ENCODE peak calls at places on chromosomes 1 and 21, in nine cellular contexts. One of them, this sample, is unnamed.
A peak's percentile ranks its signal among the peaks of the same experiment; 100 is the strongest.

GRCh38 chr21:46064870-46065214 is 33.1 kb upstream of the COL6A2 start:
- DNase-seq in IMR-90: no peak
- DNase-seq in neuronal stem cell: no peak
- DNase-seq in SK-N-SH: no peak
- DNase-seq in mesendoderm: no peak
- DNase-seq in kidney: peak; percentile 52
- DNase-seq in colonic mucosa: no peak
- DNase-seq in astrocyte: no peak
- DNase-seq in neural progenitor cell: no peak
- DNase-seq in this sample: no peak

GRCh38 chr1:159825564-159825963 is 1.1 kb upstream of the SLAMF8 start:
- DNase-seq in IMR-90: no peak
- DNase-seq in neuronal stem cell: no peak
- DNase-seq in SK-N-SH: no peak
- DNase-seq in mesendoderm: no peak
- DNase-seq in kidney: no peak
- DNase-seq in colonic mucosa: no peak
- DNase-seq in astrocyte: no peak
- DNase-seq in neural progenitor cell: no peak
- DNase-seq in this sample: no peak

GRCh38 chr1:77170687-77171086 is 48.5 kb downstream of the PIGK start:
- DNase-seq in IMR-90: peak; percentile 67
- DNase-seq in neuronal stem cell: no peak
- DNase-seq in SK-N-SH: no peak
- DNase-seq in mesendoderm: no peak
- DNase-seq in kidney: no peak
- DNase-seq in colonic mucosa: no peak
- DNase-seq in astrocyte: peak; percentile 64
- DNase-seq in neural progenitor cell: no peak
- DNase-seq in this sample: peak; percentile 70

GRCh38 chr21:28758042-28758882 is 234.4 kb downstream of the LTN1 start:
- DNase-seq in IMR-90: no peak
- DNase-seq in neuronal stem cell: no peak
- DNase-seq in SK-N-SH: no peak
- DNase-seq in mesendoderm: no peak
- DNase-seq in kidney: no peak
- DNase-seq in colonic mucosa: no peak
- DNase-seq in astrocyte: no peak
- DNase-seq in neural progenitor cell: no peak
- DNase-seq in this sample: no peak

GRCh38 chr1:15760520-15761211 is 2.1 kb downstream of the FBLIM1 start:
- DNase-seq in IMR-90: peak; percentile 74
- DNase-seq in neuronal stem cell: no peak
- DNase-seq in SK-N-SH: peak; percentile 82
- DNase-seq in mesendoderm: peak; percentile 86
- DNase-seq in kidney: peak; percentile 95
- DNase-seq in colonic mucosa: peak; percentile 36
- DNase-seq in astrocyte: peak; percentile 75
- DNase-seq in neural progenitor cell: peak; percentile 43
- DNase-seq in this sample: peak; percentile 73

GRCh38 chr1:243325305-243325890 is 69.6 kb downstream of the SDCCAG8 start:
- DNase-seq in IMR-90: peak; percentile 82
- DNase-seq in neuronal stem cell: peak; percentile 46
- DNase-seq in SK-N-SH: peak; percentile 39
- DNase-seq in mesendoderm: peak; percentile 46
- DNase-seq in kidney: no peak
- DNase-seq in colonic mucosa: peak; percentile 21
- DNase-seq in astrocyte: peak; percentile 36
- DNase-seq in neural progenitor cell: peak; percentile 42
- DNase-seq in this sample: peak; percentile 84

GRCh38 chr1:202018476-202019234 is 8.3 kb downstream of the ELF3 start:
- DNase-seq in IMR-90: no peak
- DNase-seq in neuronal stem cell: no peak
- DNase-seq in SK-N-SH: no peak
- DNase-seq in mesendoderm: peak; percentile 43
- DNase-seq in kidney: peak; percentile 89
- DNase-seq in colonic mucosa: peak; percentile 89
- DNase-seq in astrocyte: no peak
- DNase-seq in neural progenitor cell: no peak
- DNase-seq in this sample: no peak

GRCh38 chr1:6267686-6268281 is 6.9 kb upstream of the GPR153 start:
- DNase-seq in IMR-90: peak; percentile 52
- DNase-seq in neuronal stem cell: no peak
- DNase-seq in SK-N-SH: no peak
- DNase-seq in mesendoderm: no peak
- DNase-seq in kidney: no peak
- DNase-seq in colonic mucosa: no peak
- DNase-seq in astrocyte: peak; percentile 47
- DNase-seq in neural progenitor cell: no peak
- DNase-seq in this sample: no peak

GRCh38 chr1:87197156-87197555 is 131.5 kb upstream of the LMO4 start:
- DNase-seq in IMR-90: peak; percentile 52
- DNase-seq in neuronal stem cell: no peak
- DNase-seq in SK-N-SH: no peak
- DNase-seq in mesendoderm: no peak
- DNase-seq in kidney: no peak
- DNase-seq in colonic mucosa: no peak
- DNase-seq in astrocyte: peak; percentile 46
- DNase-seq in neural progenitor cell: no peak
- DNase-seq in this sample: no peak

GRCh38 chr1:218813247-218813646 is 360.4 kb upstream of the LYPLAL1 start:
- DNase-seq in IMR-90: peak; percentile 87
- DNase-seq in neuronal stem cell: no peak
- DNase-seq in SK-N-SH: no peak
- DNase-seq in mesendoderm: no peak
- DNase-seq in kidney: no peak
- DNase-seq in colonic mucosa: no peak
- DNase-seq in astrocyte: peak; percentile 76
- DNase-seq in neural progenitor cell: no peak
- DNase-seq in this sample: peak; percentile 15

GRCh38 chr21:18617291-18617690 is 213.7 kb upstream of the TMPRSS15 start:
- DNase-seq in IMR-90: no peak
- DNase-seq in neuronal stem cell: no peak
- DNase-seq in SK-N-SH: no peak
- DNase-seq in mesendoderm: peak; percentile 22
- DNase-seq in kidney: no peak
- DNase-seq in colonic mucosa: no peak
- DNase-seq in astrocyte: no peak
- DNase-seq in neural progenitor cell: no peak
- DNase-seq in this sample: no peak

GRCh38 chr1:179351281-179351680 is 14.5 kb upstream of the AXDND1 start:
- DNase-seq in IMR-90: no peak
- DNase-seq in neuronal stem cell: no peak
- DNase-seq in SK-N-SH: no peak
- DNase-seq in mesendoderm: no peak
- DNase-seq in kidney: no peak
- DNase-seq in colonic mucosa: no peak
- DNase-seq in astrocyte: no peak
- DNase-seq in neural progenitor cell: no peak
- DNase-seq in this sample: no peak

GRCh38 chr21:46256501-46256994 is 28.0 kb upstream of the LSS start:
- DNase-seq in IMR-90: no peak
- DNase-seq in neuronal stem cell: no peak
- DNase-seq in SK-N-SH: no peak
- DNase-seq in mesendoderm: no peak
- DNase-seq in kidney: no peak
- DNase-seq in colonic mucosa: no peak
- DNase-seq in astrocyte: no peak
- DNase-seq in neural progenitor cell: no peak
- DNase-seq in this sample: no peak

GRCh38 chr1:52702886-52703787 is 5.0 kb upstream of the COA7 start:
- DNase-seq in IMR-90: peak; percentile 80
- DNase-seq in neuronal stem cell: peak; percentile 77
- DNase-seq in SK-N-SH: peak; percentile 88
- DNase-seq in mesendoderm: peak; percentile 98
- DNase-seq in kidney: peak; percentile 94
- DNase-seq in colonic mucosa: peak; percentile 94
- DNase-seq in astrocyte: peak; percentile 87
- DNase-seq in neural progenitor cell: peak; percentile 94
- DNase-seq in this sample: peak; percentile 94

GRCh38 chr21:46550511-46550941 is 54.4 kb downstream of the S100B start:
- DNase-seq in IMR-90: no peak
- DNase-seq in neuronal stem cell: no peak
- DNase-seq in SK-N-SH: no peak
- DNase-seq in mesendoderm: no peak
- DNase-seq in kidney: no peak
- DNase-seq in colonic mucosa: no peak
- DNase-seq in astrocyte: no peak
- DNase-seq in neural progenitor cell: no peak
- DNase-seq in this sample: no peak

GRCh38 chr1:236425031-236425663 is 31.1 kb downstream of the EDARADD start:
- DNase-seq in IMR-90: no peak
- DNase-seq in neuronal stem cell: no peak
- DNase-seq in SK-N-SH: no peak
- DNase-seq in mesendoderm: no peak
- DNase-seq in kidney: no peak
- DNase-seq in colonic mucosa: no peak
- DNase-seq in astrocyte: no peak
- DNase-seq in neural progenitor cell: no peak
- DNase-seq in this sample: no peak
- H3K4me3 ChIP-seq in IMR-90: no peak overlapping the region
- H3K4me3 ChIP-seq in neuronal stem cell: no peak overlapping the region
- H3K4me3 ChIP-seq in SK-N-SH: no peak overlapping the region
- H3K4me3 ChIP-seq in mesendoderm: no peak overlapping the region
- H3K4me3 ChIP-seq in kidney: no peak overlapping the region
- H3K4me3 ChIP-seq in colonic mucosa: no peak overlapping the region
- H3K4me3 ChIP-seq in astrocyte: no peak overlapping the region
- H3K4me3 ChIP-seq in neural progenitor cell: no peak overlapping the region
- H3K4me3 ChIP-seq in this sample: no peak overlapping the region

DNA sequence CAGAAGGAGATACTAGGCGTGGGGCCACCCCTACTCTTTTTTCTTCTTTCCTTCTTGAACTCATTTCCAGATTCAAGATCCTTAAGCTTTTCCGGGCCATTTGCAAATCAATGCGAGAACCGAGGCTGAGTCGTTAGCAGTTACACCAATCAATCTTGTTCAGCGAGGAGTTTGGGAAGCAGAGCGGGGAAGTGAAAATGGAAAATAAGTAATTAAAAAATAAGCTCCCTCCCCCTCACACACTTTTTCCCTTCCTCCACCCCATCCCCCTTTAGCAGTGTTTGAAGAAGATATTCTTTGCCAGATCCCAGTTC is 1.7 kb upstream of the NEGR1 start:
- DNase-seq in IMR-90: no peak
- DNase-seq in neuronal stem cell: no peak
- DNase-seq in SK-N-SH: no peak
- DNase-seq in mesendoderm: no peak
- DNase-seq in kidney: no peak
- DNase-seq in colonic mucosa: no peak
- DNase-seq in astrocyte: no peak
- DNase-seq in neural progenitor cell: no peak
- DNase-seq in this sample: no peak
- H3K4me1 ChIP-seq in IMR-90: peaks cover 2% of the 10 kb centered on the region
- H3K4me1 ChIP-seq in neuronal stem cell: peaks cover 2% of the 10 kb centered on the region
- H3K4me1 ChIP-seq in SK-N-SH: peaks cover 5% of the 10 kb centered on the region
- H3K4me1 ChIP-seq in mesendoderm: no peaks in the 10 kb centered on the region
- H3K4me1 ChIP-seq in kidney: peaks cover 4% of the 10 kb centered on the region
- H3K4me1 ChIP-seq in colonic mucosa: no peaks in the 10 kb centered on the region
- H3K4me1 ChIP-seq in astrocyte: peaks cover 6% of the 10 kb centered on the region
- H3K4me1 ChIP-seq in neural progenitor cell: peaks cover 11% of the 10 kb centered on the region
- H3K4me1 ChIP-seq in this sample: peaks cover 23% of the 10 kb centered on the region

DNA sequence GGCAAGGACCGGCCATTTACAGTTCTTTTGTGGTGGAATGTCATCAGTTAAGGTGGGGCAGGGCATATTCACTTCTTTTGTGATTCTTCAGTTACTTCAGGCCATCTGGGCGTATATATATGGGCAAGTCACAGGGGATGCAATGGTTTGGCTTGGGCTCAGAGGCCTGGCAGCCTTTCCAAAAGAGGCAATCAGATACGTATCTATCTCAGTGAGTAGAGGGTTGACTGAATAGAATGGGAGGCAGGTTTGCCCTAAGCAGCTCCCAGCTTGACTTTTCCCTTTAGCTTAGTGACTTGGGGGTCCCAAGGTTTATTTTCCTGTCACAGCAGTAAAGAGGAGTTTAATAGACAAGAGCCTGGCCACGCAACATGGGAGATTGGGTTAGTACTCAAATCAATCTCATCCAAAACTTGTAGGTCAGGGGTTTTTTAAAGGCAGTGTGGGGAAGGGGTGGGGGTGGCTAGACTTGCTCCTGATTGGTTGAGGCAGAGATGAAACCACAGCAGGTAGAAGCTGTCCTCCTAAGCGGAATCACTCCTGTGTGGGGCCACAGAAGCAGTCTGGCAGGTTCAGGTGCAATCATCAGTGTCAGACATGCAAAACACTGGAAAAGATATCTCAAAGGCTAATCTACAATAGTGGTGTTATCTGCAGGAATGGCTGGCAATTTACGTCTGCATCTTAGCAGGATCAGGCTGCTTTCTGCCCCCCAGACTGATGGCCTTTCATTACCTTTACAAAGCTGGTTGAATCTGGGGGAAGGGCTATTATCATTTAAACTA is 112.9 kb downstream of the TLR5 start:
- DNase-seq in IMR-90: no peak
- DNase-seq in neuronal stem cell: no peak
- DNase-seq in SK-N-SH: no peak
- DNase-seq in mesendoderm: peak; percentile 99
- DNase-seq in kidney: no peak
- DNase-seq in colonic mucosa: no peak
- DNase-seq in astrocyte: no peak
- DNase-seq in neural progenitor cell: no peak
- DNase-seq in this sample: no peak
- H3K9ac ChIP-seq in IMR-90: no peak overlapping the region
- H3K9ac ChIP-seq in neuronal stem cell: peak overlapping the region; percentile 34
- H3K9ac ChIP-seq in SK-N-SH: no peak overlapping the region
- H3K9ac ChIP-seq in mesendoderm: peak overlapping the region; percentile 72
- H3K9ac ChIP-seq in kidney: no peak overlapping the region
- H3K9ac ChIP-seq in colonic mucosa: no peak overlapping the region
- H3K9ac ChIP-seq in astrocyte: no peak overlapping the region
- H3K9ac ChIP-seq in neural progenitor cell: no peak overlapping the region
- H3K9ac ChIP-seq in this sample: no peak overlapping the region

GRCh38 chr1:216560527-216560926 is 137.3 kb upstream of the USH2A start:
- DNase-seq in IMR-90: no peak
- DNase-seq in neuronal stem cell: no peak
- DNase-seq in SK-N-SH: peak; percentile 17
- DNase-seq in mesendoderm: no peak
- DNase-seq in kidney: no peak
- DNase-seq in colonic mucosa: no peak
- DNase-seq in astrocyte: no peak
- DNase-seq in neural progenitor cell: no peak
- DNase-seq in this sample: no peak
- H3K4me3 ChIP-seq in IMR-90: no peak overlapping the region
- H3K4me3 ChIP-seq in neuronal stem cell: no peak overlapping the region
- H3K4me3 ChIP-seq in SK-N-SH: peak overlapping the region; percentile 4
- H3K4me3 ChIP-seq in mesendoderm: no peak overlapping the region
- H3K4me3 ChIP-seq in kidney: no peak overlapping the region
- H3K4me3 ChIP-seq in colonic mucosa: no peak overlapping the region
- H3K4me3 ChIP-seq in astrocyte: no peak overlapping the region
- H3K4me3 ChIP-seq in neural progenitor cell: no peak overlapping the region
- H3K4me3 ChIP-seq in this sample: no peak overlapping the region

DNA sequence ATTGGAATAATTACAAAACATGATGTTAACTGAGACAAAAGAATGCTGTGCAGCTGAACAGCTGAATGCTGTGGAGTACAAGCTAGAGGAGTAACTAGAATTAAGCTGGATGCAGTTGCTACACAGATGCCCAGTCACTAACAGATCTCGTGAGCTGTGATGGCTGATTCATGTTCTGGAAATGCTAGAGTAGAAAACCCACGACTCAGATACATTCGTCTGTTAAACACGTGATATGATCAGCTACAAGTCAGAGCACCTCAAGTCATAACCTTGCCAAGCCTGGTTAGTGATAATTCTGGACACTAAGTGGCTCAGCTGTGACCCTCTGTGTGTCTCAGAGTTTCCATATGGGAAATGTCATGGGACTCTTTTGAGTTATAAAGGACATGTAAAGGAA is 89.7 kb upstream of the ESRRG start:
- DNase-seq in IMR-90: peak; percentile 88
- DNase-seq in neuronal stem cell: no peak
- DNase-seq in SK-N-SH: no peak
- DNase-seq in mesendoderm: no peak
- DNase-seq in kidney: no peak
- DNase-seq in colonic mucosa: no peak
- DNase-seq in astrocyte: peak; percentile 46
- DNase-seq in neural progenitor cell: no peak
- DNase-seq in this sample: peak; percentile 42
- H3K4me1 ChIP-seq in IMR-90: peaks cover 11% of the 10 kb centered on the region
- H3K4me1 ChIP-seq in neuronal stem cell: peaks cover 12% of the 10 kb centered on the region
- H3K4me1 ChIP-seq in SK-N-SH: peaks cover 17% of the 10 kb centered on the region
- H3K4me1 ChIP-seq in mesendoderm: no peaks in the 10 kb centered on the region
- H3K4me1 ChIP-seq in kidney: peaks cover 3% of the 10 kb centered on the region
- H3K4me1 ChIP-seq in colonic mucosa: no peaks in the 10 kb centered on the region
- H3K4me1 ChIP-seq in astrocyte: no peaks in the 10 kb centered on the region
- H3K4me1 ChIP-seq in neural progenitor cell: peaks cover 13% of the 10 kb centered on the region
- H3K4me1 ChIP-seq in this sample: no peaks in the 10 kb centered on the region

This sample was measured in adipocyte.